ENCODE peak calls at places on chromosomes 2 and 18, in seven cellular contexts. S, U, T, G, C, Y and I are unnamed samples.

GRCh38 chr18:57523171-57523956 is 63.1 kb downstream of the FECH start:
- DNase-seq in T (no peak), S (no peak), G (no peak), U (no peak), Y (peak), C (no peak), I (no peak)

GRCh38 chr2:120767486-120768005 is 31.9 kb downstream of the GLI2 start:
- DNase-seq in C (no peak), U (no peak), S (peak), Y (no peak), T (no peak), G (no peak), I (no peak)

GRCh38 chr2:27001851-27002369 is 30.9 kb upstream of the TMEM214 start:
- DNase-seq in S (no peak), U (no peak), Y (no peak), T (no peak), C (no peak), G (no peak), I (no peak)

GRCh38 chr18:39841133-39842041 is 2113.6 kb upstream of the PIK3C3 start:
- DNase-seq in Y (no peak), U (peak), G (peak), S (peak), T (peak), C (no peak), I (peak)

GRCh38 chr2:36507408-36507812 is 90.6 kb downstream of the FEZ2 start:
- DNase-seq in Y (peak), T (peak), G (peak), S (no peak), C (no peak), U (peak), I (no peak)

GRCh38 chr18:35242426-35242825 is 1.6 kb downstream of the ZNF397 start:
- DNase-seq in Y (no peak), G (no peak), S (no peak), C (no peak), U (no peak), T (no peak), I (no peak)

GRCh38 chr2:67689651-67690050 is 292.5 kb downstream of the ETAA1 start:
- DNase-seq in T (no peak), G (no peak), S (no peak), U (no peak), Y (no peak), C (no peak), I (no peak)

GRCh38 chr2:191607101-191607500 is 70.8 kb upstream of the NABP1 start:
- DNase-seq in T (peak), S (no peak), Y (no peak), U (no peak), G (no peak), C (no peak), I (no peak)

GRCh38 chr2:229882583-229882982 is 39.2 kb downstream of the TRIP12 start:
- DNase-seq in G (no peak), S (no peak), Y (no peak), T (no peak), U (no peak), C (no peak), I (no peak)

GRCh38 chr2:2016912-2017311 is 272.6 kb upstream of the PXDN start:
- DNase-seq in G (no peak), U (no peak), S (no peak), C (no peak), T (no peak), Y (no peak), I (no peak)

GRCh38 chr18:6373187-6373586 is 41.5 kb downstream of the L3MBTL4 start:
- DNase-seq in Y (no peak), U (no peak), S (no peak), T (no peak), G (no peak), C (no peak), I (no peak)

GRCh38 chr2:129396980-129397599 is 582.4 kb upstream of the RAB6C start:
- DNase-seq in T (peak), G (peak), C (no peak), S (no peak), U (peak), Y (peak), I (no peak)

GRCh38 chr2:54572262-54572635 is 116.1 kb downstream of the SPTBN1 start:
- DNase-seq in T (peak), C (no peak), G (no peak), U (no peak), S (no peak), Y (peak), I (peak)

GRCh38 chr2:195543902-195544894 is 112.8 kb upstream of the SLC39A10 start:
- DNase-seq in T (peak), G (no peak), Y (no peak), C (no peak), U (no peak), S (no peak), I (no peak)

GRCh38 chr2:231987088-231987788 is 25.7 kb downstream of the DIS3L2 start:
- DNase-seq in S (no peak), U (no peak), Y (no peak), T (peak), C (no peak), G (no peak), I (no peak)

GRCh38 chr2:8461341-8461740 is 220.5 kb upstream of the ID2 start:
- DNase-seq in C (peak), U (no peak), T (no peak), G (no peak), S (no peak), Y (no peak), I (no peak)

GRCh38 chr2:51624995-51625394 is 593.1 kb upstream of the NRXN1 start:
- DNase-seq in Y (no peak), C (no peak), S (no peak), T (peak), U (no peak), G (no peak), I (no peak)

GRCh38 chr2:226903179-226903578 is 67.3 kb downstream of the RHBDD1 start:
- DNase-seq in C (no peak), S (no peak), G (no peak), T (peak), U (no peak), Y (no peak), I (peak)

GRCh38 chr2:176595986-176596385 is 326.7 kb downstream of the MTX2 start:
- DNase-seq in U (no peak), S (no peak), Y (no peak), G (no peak), T (no peak), C (no peak), I (no peak)

GRCh38 chr18:43129946-43130523 is 14.6 kb upstream of the RIT2 start:
- DNase-seq in T (peak), C (no peak), G (no peak), S (no peak), U (no peak), Y (no peak), I (no peak)

GRCh38 chr2:118834901-118835738 is 12.3 kb downstream of the EN1 start:
- DNase-seq in G (no peak), S (no peak), U (no peak), C (no peak), T (no peak), Y (no peak), I (no peak)

GRCh38 chr2:112724611-112725525 is 4.0 kb downstream of the NT5DC4 start:
- DNase-seq in S (no peak), C (peak), Y (no peak), T (no peak), U (no peak), G (no peak), I (no peak)

GRCh38 chr2:8490166-8490565 is 191.7 kb upstream of the ID2 start:
- DNase-seq in C (no peak), U (no peak), Y (no peak), S (no peak), G (no peak), T (no peak), I (no peak)

GRCh38 chr2:164523026-164523425 is 98.3 kb downstream of the GRB14 start:
- DNase-seq in G (no peak), U (no peak), T (peak), S (no peak), C (no peak), Y (no peak), I (no peak)

GRCh38 chr18:39571511-39571910 is 2005.9 kb upstream of the CELF4 start:
- DNase-seq in T (peak), Y (peak), C (no peak), U (no peak), S (no peak), G (no peak), I (no peak)

GRCh38 chr2:149040451-149040850 is 2.0 kb downstream of the LYPD6B start:
- DNase-seq in U (no peak), G (no peak), T (peak), Y (peak), S (no peak), C (no peak), I (no peak)

GRCh38 chr2:17043173-17043572 is 377.5 kb upstream of the CYRIA start:
- DNase-seq in U (no peak), C (no peak), T (peak), S (no peak), G (no peak), Y (no peak), I (peak)

GRCh38 chr18:54020346-54020745 is 204.1 kb downstream of the MBD2 start:
- DNase-seq in G (no peak), S (no peak), C (no peak), U (no peak), Y (no peak), T (peak), I (no peak)

GRCh38 chr2:74267068-74267467 is 68.7 kb downstream of the MTHFD2 start:
- DNase-seq in S (no peak), U (no peak), G (no peak), C (no peak), Y (peak), T (no peak), I (no peak)

GRCh38 chr2:147623328-147623727 is 221.5 kb upstream of the ACVR2A start:
- DNase-seq in S (no peak), U (no peak), G (no peak), T (no peak), C (no peak), Y (peak), I (no peak)

GRCh38 chr2:64779117-64779690 is 125.5 kb upstream of the SERTAD2 start:
- DNase-seq in Y (no peak), G (no peak), T (peak), C (no peak), U (no peak), S (no peak), I (peak)

GRCh38 chr2:64773461-64774118 is 119.9 kb upstream of the SERTAD2 start:
- DNase-seq in C (no peak), G (no peak), Y (no peak), S (no peak), U (no peak), T (no peak), I (no peak)

GRCh38 chr2:64780041-64780440 is 126.3 kb upstream of the SERTAD2 start:
- DNase-seq in G (no peak), U (no peak), S (no peak), Y (no peak), C (no peak), T (no peak), I (no peak)

GRCh38 chr2:64781991-64782390 is 128.3 kb upstream of the SERTAD2 start:
- DNase-seq in C (no peak), G (no peak), S (no peak), Y (no peak), T (no peak), U (no peak), I (no peak)

DNA sequence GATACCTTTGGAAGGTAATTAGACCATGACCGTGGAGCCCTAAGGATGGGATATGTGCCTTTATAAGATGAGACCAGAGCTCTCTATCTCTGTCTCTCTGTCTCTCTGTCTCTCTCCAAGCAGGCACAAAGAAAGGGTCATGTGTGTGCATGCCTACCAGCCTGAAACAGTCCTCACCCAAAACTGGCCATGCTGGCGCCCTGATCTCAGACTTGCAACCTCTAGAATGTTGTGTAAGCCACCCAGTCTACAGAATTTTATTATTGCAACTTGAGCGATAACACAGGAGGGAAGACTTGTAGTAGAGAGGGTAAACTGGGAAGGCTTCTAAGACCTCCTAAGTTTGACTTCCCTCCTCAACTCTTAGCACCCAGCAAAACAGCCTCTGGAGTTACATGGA is 124.1 kb upstream of the SERTAD2 start:
- DNase-seq in Y (no peak), C (no peak), T (no peak), G (no peak), U (no peak), S (no peak), I (no peak)
- H3K4me3 ChIP-seq in Y (no peak), C (no peak), T (no peak), G (no peak), U (no peak), S (no peak), I (no peak)

GRCh38 chr2:221016551-221016950 is 555.6 kb downstream of the EPHA4 start:
- DNase-seq in U (no peak), S (no peak), T (no peak), Y (no peak), G (no peak), C (no peak), I (no peak)

GRCh38 chr2:221019668-221020067 is 552.4 kb downstream of the EPHA4 start:
- DNase-seq in C (no peak), Y (no peak), T (no peak), G (no peak), S (no peak), U (no peak), I (no peak)

GRCh38 chr2:221022554-221022953 is 549.5 kb downstream of the EPHA4 start:
- DNase-seq in C (no peak), G (no peak), U (no peak), T (no peak), S (no peak), Y (no peak), I (no peak)

GRCh38 chr2:221018262-221018661 is 553.8 kb downstream of the EPHA4 start:
- DNase-seq in T (no peak), G (no peak), U (no peak), S (no peak), Y (no peak), C (no peak), I (no peak)
- TF ChIP-seq CTCF in T (no peak), G (no peak), U (no peak), S (no peak), Y (no peak), C (no peak), I (no peak)

GRCh38 chr2:197196737-197197136 is 113.8 kb downstream of the ANKRD44 start:
- DNase-seq in T (no peak), U (no peak), C (no peak), G (no peak), S (no peak), Y (no peak), I (no peak)
- H3K4me3 ChIP-seq in T (no peak), U (no peak), C (no peak), G (no peak), S (no peak), Y (no peak), I (no peak)

GRCh38 chr2:42196403-42197267 is 27.5 kb downstream of the EML4 start:
- DNase-seq in T (peak), G (no peak), U (peak), Y (peak), C (no peak), S (no peak), I (no peak)
- TF ChIP-seq CTCF in T (peak), G (peak), U (peak), Y (peak), C (peak), S (peak), I (peak)

GRCh38 chr2:121902616-121903015 is 147.2 kb downstream of the TSN start:
- DNase-seq in U (no peak), Y (no peak), C (no peak), T (no peak), G (no peak), S (no peak), I (no peak)

GRCh38 chr2:121903037-121903689 is 147.7 kb downstream of the TSN start:
- DNase-seq in S (no peak), G (no peak), T (no peak), Y (no peak), U (no peak), C (no peak), I (no peak)

GRCh38 chr2:121906170-121906569 is 150.7 kb downstream of the TSN start:
- DNase-seq in Y (no peak), U (no peak), G (no peak), C (no peak), T (no peak), S (no peak), I (no peak)

GRCh38 chr2:121904656-121905055 is 149.2 kb downstream of the TSN start:
- DNase-seq in U (no peak), T (no peak), S (no peak), C (no peak), G (no peak), Y (no peak), I (no peak)

DNA sequence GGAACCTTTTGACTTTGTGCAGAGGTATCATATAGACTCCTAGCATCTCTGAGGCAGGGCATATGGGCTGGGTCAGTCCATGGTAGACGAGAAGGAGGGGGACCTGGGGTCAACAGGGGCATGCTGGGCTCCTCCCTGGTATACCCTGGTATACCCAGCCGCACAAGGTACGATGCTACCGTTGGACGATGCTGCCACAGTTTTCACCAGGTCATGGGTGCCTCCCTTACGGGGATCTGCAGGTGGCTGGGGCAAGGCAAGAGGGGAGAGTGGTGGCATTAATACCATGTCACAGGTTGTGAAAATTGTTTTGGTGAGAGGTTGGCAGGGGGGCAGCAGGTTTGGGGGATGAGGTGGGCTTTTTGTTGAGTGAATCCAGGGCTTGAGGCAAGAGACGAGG is 149.8 kb downstream of the TSN start:
- DNase-seq in U (no peak), S (no peak), T (no peak), G (no peak), Y (no peak), C (no peak), I (no peak)
- H3K4me3 ChIP-seq in U (no peak), S (no peak), T (no peak), G (no peak), Y (no peak), C (no peak), I (no peak)

DNA sequence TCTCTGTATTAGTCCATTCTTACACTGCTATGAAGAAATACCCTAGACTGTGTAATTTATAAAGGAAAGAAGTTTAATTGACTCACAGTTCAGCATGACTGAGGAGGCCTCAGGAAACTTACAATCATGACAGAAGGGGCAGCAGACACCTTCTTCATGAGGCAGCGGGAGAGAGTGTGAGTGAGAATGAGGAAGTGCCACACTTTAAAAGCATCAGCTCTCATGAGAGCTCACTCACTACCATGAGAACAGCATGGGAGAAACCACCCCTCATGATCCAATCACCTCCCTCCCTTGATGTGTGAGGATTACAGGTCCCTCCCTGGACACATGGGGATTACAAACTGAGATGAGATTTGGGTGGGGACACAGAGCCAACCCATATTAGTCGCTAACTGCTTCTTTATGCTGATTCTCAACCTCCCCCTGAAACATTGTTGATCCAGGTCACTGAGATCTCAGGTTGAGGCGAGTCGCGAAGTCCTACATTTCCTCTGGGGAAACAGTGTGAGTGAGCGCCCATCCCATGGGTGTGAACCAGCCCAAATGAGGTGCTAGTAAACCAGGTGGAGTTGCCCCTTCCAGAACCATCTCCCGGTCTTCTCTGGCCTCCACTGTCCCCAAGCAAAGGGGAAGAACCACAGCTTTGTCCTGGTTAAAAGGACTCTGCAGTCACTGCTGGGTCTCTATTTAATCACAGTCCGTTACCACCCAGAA is 123.8 kb downstream of the CAPN13 start:
- DNase-seq in G (no peak), C (no peak), T (no peak), S (no peak), Y (peak), U (no peak), I (no peak)
- TF ChIP-seq CTCF in G (no peak), C (no peak), T (no peak), S (no peak), Y (no peak), U (no peak), I (no peak)

GRCh38 chr2:80621661-80622060 is 317.1 kb upstream of the LRRTM1 start:
- DNase-seq in C (no peak), G (no peak), U (no peak), S (no peak), T (no peak), Y (no peak), I (no peak)
- H3K4me3 ChIP-seq in C (no peak), G (no peak), U (no peak), S (no peak), T (no peak), Y (no peak), I (no peak)

GRCh38 chr2:42073739-42074138 is 25.9 kb downstream of the PKDCC start:
- DNase-seq in Y (no peak), U (no peak), C (no peak), T (peak), S (no peak), G (no peak), I (no peak)

GRCh38 chr2:42076357-42076921 is 28.6 kb downstream of the PKDCC start:
- DNase-seq in G (no peak), U (no peak), S (no peak), Y (no peak), C (no peak), T (no peak), I (no peak)

GRCh38 chr2:42077343-42077742 is 29.5 kb downstream of the PKDCC start:
- DNase-seq in S (no peak), Y (no peak), T (no peak), U (no peak), G (no peak), C (no peak), I (no peak)

GRCh38 chr2:42072349-42073118 is 24.7 kb downstream of the PKDCC start:
- DNase-seq in Y (no peak), G (no peak), T (no peak), U (peak), C (no peak), S (no peak), I (no peak)

DNA sequence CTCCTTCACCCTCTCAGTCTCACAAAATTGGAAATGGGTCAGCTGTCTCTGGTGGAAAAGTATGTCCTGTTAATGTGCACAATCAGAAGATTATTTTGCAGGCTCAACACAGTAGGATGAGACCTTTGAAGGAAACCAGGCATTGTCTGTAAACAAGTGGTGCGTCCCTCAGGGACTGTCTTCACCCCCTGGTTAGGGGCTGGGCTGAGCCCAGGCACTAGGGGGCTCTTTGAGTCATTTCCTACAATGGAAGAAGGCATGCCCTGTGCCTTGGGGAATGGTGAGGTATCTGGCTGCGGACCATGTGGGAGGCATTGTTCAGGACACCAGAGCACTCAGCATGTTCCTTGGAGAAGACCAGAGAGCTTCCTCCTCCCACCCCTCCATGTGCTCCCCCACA is 26.8 kb downstream of the PKDCC start:
- DNase-seq in T (peak), U (no peak), G (no peak), Y (no peak), C (no peak), S (no peak), I (no peak)
- TF ChIP-seq CTCF in T (no peak), U (no peak), G (no peak), Y (peak), C (no peak), S (no peak), I (no peak)

GRCh38 chr2:190062053-190062452 is 476 bp downstream of the MSTN start:
- DNase-seq in Y (no peak), U (no peak), C (no peak), G (no peak), T (peak), S (no peak), I (no peak)
- H3K4me3 ChIP-seq in Y (no peak), U (no peak), C (no peak), G (peak), T (no peak), S (no peak), I (no peak)